ENCODE peak calls at places on chromosomes 16 and 17, in six cellular contexts. G is heart right ventricle; D is SJCRH30; T is CD4-positive, alpha-beta memory T cell; W is tibial artery; B is HepG2. M is an unnamed sample. For H3K27me3 and H3K4me1, the result is how much of the 10 kb centered on the place peaks cover.

GRCh38 chr17:49393491-49394255 is 21.0 kb downstream of the PHB1 start:
- DNase-seq in G (no peak), D (no peak), T (no peak), W (no peak), B (no peak), M (no peak)

GRCh38 chr17:55720917-55721836 is 1.5 kb downstream of the TMEM100 start:
- DNase-seq in G (no peak), D (no peak), T (no peak), W (no peak), B (no peak), M (no peak)

GRCh38 chr16:72501739-72502653 is 330.0 kb upstream of the PMFBP1 start:
- DNase-seq in G (peak), D (peak), T (no peak), W (peak), B (peak), M (peak)

GRCh38 chr17:14209215-14209614 is 27.4 kb downstream of the CDRT15 start:
- DNase-seq in G (no peak), D (no peak), T (no peak), W (no peak), B (peak), M (no peak)

GRCh38 chr17:64221679-64222078 is 41.4 kb downstream of the TEX2 start:
- DNase-seq in G (no peak), D (no peak), T (no peak), W (no peak), B (no peak), M (no peak)

GRCh38 chr17:57870283-57870635 is 20.4 kb upstream of the MRPS23 start:
- DNase-seq in G (no peak), D (peak), T (no peak), W (no peak), B (no peak), M (no peak)

GRCh38 chr16:23530062-23530461 is 19.8 kb upstream of the GGA2 start:
- DNase-seq in G (no peak), D (no peak), T (no peak), W (no peak), B (no peak), M (no peak)

GRCh38 chr17:62076864-62077788 is 12.0 kb upstream of the MED13 start:
- DNase-seq in G (no peak), D (no peak), T (no peak), W (no peak), B (no peak), M (no peak)

GRCh38 chr17:73249700-73250099 is 12.0 kb downstream of the CPSF4L start:
- DNase-seq in G (no peak), D (peak), T (no peak), W (no peak), B (no peak), M (no peak)

GRCh38 chr16:1433756-1434155 is 2.9 kb downstream of the PERCC1 start:
- DNase-seq in G (no peak), D (no peak), T (no peak), W (no peak), B (no peak), M (peak)

GRCh38 chr17:27630607-27631408 is at the start of gene LGALS9:
- DNase-seq in G (peak), D (no peak), T (peak), W (no peak), B (no peak), M (no peak)

GRCh38 chr16:12470311-12471229 is 333.1 kb downstream of the CPPED1 start:
- DNase-seq in G (peak), D (no peak), T (no peak), W (peak), B (no peak), M (no peak)

GRCh38 chr17:64009571-64010402 is 10.6 kb downstream of the ICAM2 start:
- DNase-seq in G (no peak), D (no peak), T (no peak), W (no peak), B (no peak), M (no peak)

GRCh38 chr17:80910043-80910442 is 81.6 kb upstream of the CHMP6 start:
- DNase-seq in G (no peak), D (no peak), T (no peak), W (peak), B (no peak), M (no peak)

GRCh38 chr17:31494259-31495048 is 103.0 kb downstream of the RAB11FIP4 start:
- DNase-seq in G (no peak), D (no peak), T (peak), W (no peak), B (no peak), M (no peak)

GRCh38 chr16:87930456-87930855 is 5.9 kb downstream of the CA5A start:
- DNase-seq in G (no peak), D (peak), T (no peak), W (no peak), B (peak), M (peak)

GRCh38 chr17:18921485-18921884 is 30.5 kb upstream of the SLC5A10 start:
- DNase-seq in G (no peak), D (no peak), T (no peak), W (no peak), B (no peak), M (no peak)

GRCh38 chr17:35743911-35744328 is 9.1 kb downstream of the GAS2L2 start:
- DNase-seq in G (no peak), D (peak), T (no peak), W (no peak), B (no peak), M (no peak)

GRCh38 chr17:73722163-73722562 is 77.9 kb upstream of the SDK2 start:
- DNase-seq in G (no peak), D (no peak), T (peak), W (no peak), B (no peak), M (no peak)

GRCh38 chr17:61756561-61756960 is 106.8 kb downstream of the BRIP1 start:
- DNase-seq in G (no peak), D (no peak), T (no peak), W (no peak), B (no peak), M (no peak)

GRCh38 chr16:53664724-53665345 is 38.8 kb downstream of the RPGRIP1L start:
- DNase-seq in G (peak), D (no peak), T (no peak), W (no peak), B (no peak), M (no peak)

GRCh38 chr16:56425439-56425832 is at the start of gene AMFR:
- DNase-seq in G (peak), D (peak), T (peak), W (peak), B (peak), M (peak)

GRCh38 chr16:61500851-61501250 is 535.4 kb downstream of the CDH8 start:
- DNase-seq in G (no peak), D (no peak), T (no peak), W (no peak), B (no peak), M (no peak)

GRCh38 chr16:70258946-70259345 is 7.2 kb upstream of the EXOSC6 start:
- DNase-seq in G (no peak), D (no peak), T (no peak), W (peak), B (no peak), M (no peak)

GRCh38 chr16:84617068-84617630 is 729 bp downstream of the COTL1 start:
- DNase-seq in G (no peak), D (no peak), T (peak), W (no peak), B (no peak), M (no peak)

GRCh38 chr16:83013071-83013470 is 386.3 kb downstream of the CDH13 start:
- DNase-seq in G (no peak), D (no peak), T (no peak), W (no peak), B (no peak), M (no peak)

GRCh38 chr16:89364603-89365002 is 125.8 kb downstream of the ANKRD11 start:
- DNase-seq in G (no peak), D (no peak), T (no peak), W (no peak), B (no peak), M (no peak)

GRCh38 chr17:7380321-7380720 is 568 bp upstream of the TNK1 start:
- DNase-seq in G (peak), D (peak), T (no peak), W (no peak), B (no peak), M (peak)

GRCh38 chr17:39676198-39676819 is 8.1 kb downstream of the PNMT start:
- DNase-seq in G (peak), D (no peak), T (peak), W (peak), B (no peak), M (peak)

GRCh38 chr16:71367243-71367976 is 8.9 kb downstream of the CALB2 start:
- DNase-seq in G (no peak), D (peak), T (no peak), W (no peak), B (peak), M (peak)

GRCh38 chr17:35148144-35148543 is 527 bp downstream of the UNC45B start:
- DNase-seq in G (peak), D (no peak), T (no peak), W (no peak), B (no peak), M (no peak)

GRCh38 chr17:63390090-63390489 is 56.0 kb downstream of the CYB561 start:
- DNase-seq in G (no peak), D (no peak), T (no peak), W (no peak), B (no peak), M (no peak)

GRCh38 chr17:44212507-44213402 is 6.7 kb downstream of the UBTF start:
- DNase-seq in G (no peak), D (no peak), T (no peak), W (no peak), B (no peak), M (no peak)

GRCh38 chr17:16987001-16987829 is 15.3 kb upstream of the TNFRSF13B start:
- DNase-seq in G (no peak), D (no peak), T (no peak), W (no peak), B (no peak), M (no peak)

GRCh38 chr16:67163164-67163902 is 1.2 kb upstream of the HSF4 start:
- DNase-seq in G (no peak), D (no peak), T (peak), W (peak), B (no peak), M (peak)
- H3K27me3 ChIP-seq in G (under half), D (under half), T (under half), W (under half), B (under half), M (under half)

DNA sequence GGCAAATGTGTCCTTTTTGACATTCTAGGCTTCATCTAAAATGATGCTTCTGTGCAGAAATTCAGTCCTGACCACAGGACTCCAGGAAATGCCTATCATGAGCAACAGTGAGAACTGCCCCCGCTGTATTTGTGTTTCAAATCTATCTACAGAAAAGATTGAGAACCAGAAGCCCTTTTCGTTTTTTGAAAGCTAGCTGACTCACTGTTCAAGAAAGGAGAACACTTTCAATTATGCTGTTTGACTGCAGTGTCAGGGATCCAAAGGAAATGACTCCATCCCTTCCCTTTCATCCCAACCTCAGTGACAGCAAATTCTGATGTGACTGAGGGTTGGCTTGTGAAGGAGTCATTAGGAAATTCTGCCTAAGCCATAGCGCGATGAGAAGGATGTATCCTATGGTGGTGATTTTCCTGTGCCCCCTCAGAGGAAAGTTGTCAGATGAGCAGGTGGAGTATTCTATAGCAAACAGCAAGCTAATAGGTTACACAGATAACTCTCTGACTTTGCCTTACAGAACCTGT is 622.3 kb downstream of the TMEM114 start:
- DNase-seq in G (no peak), D (no peak), T (no peak), W (no peak), B (no peak), M (no peak)
- H3K4me1 ChIP-seq in G (under half), D (under half), T (under half), W (under half), B (under half), M (under half)

DNA sequence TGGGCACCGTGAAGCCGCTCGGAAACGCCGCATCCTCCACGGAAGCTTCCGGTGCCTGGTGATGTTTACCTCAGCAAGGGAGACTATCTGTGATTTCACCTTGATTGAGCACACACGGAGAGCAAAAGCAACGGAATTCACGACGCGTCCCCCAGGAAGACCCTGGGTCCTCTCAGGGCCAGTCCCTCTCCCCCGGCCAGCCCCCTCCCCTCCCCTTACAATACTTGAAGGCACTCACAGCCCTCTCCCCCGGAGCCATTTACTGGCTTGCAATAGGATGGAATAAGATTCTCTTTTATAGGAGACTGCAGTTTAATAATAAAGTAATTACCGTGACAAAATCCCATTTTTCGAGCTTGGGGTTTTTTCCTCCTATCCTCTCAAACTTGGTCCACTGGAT is 104.7 kb downstream of the ENGASE start:
- DNase-seq in G (no peak), D (no peak), T (no peak), W (no peak), B (no peak), M (no peak)
- H3K27me3 ChIP-seq in G (under half), D (half or more), T (under half), W (under half), B (half or more), M (half or more)

DNA sequence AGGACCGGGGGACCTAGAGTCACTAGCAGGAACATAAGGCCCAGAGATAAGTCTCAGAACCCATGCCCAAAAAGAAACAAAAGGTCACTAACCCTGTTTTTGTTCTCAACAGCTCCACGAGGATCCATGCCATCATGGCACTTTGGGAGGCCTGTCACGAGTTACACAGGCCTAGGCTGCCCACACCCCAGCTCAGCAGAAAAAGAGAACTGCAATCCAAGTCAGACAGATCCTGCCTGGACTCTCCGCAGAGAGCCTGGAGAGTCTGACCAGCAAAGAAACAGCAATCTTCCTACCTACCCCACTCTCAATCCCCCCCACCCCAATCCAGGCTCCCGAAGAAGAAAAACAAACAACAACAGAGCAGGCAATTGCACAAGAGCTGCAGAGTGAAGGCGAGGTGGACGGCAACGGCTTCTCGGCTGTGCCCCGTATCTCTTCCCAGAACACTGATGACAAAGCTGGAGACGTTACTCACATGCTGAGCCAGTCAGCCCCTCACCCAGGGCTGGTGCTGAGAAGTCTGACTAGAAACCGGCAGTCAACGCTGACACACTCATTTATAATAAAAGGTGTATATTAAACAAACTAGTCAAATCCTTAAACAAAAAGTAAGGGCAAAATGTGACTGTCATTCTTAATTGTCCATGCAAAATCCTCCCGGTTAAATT is 89.4 kb downstream of the SMG6 start:
- DNase-seq in G (peak), D (no peak), T (no peak), W (peak), B (no peak), M (no peak)
- H3K4me1 ChIP-seq in G (under half), D (under half), T (half or more), W (under half), B (under half), M (under half)